ENCODE peak calls at places on chromosomes 16 and 17, in four cellular contexts. B is PC-3, R is hepatocyte, L is GM23338. O is an unnamed sample.

GRCh38 chr17:338442-339192 is 14.0 kb downstream of the RPH3AL start:
- DNase-seq in B (no peak), R (peak; percentile 56), L (no peak), O (no peak)

GRCh38 chr17:208429-208828 is 27.0 kb upstream of the DOC2B start:
- DNase-seq in B (no peak), R (no peak), L (no peak), O (no peak)

GRCh38 chr17:21029032-21029431 is 13.8 kb downstream of the USP22 start:
- DNase-seq in B (peak; percentile 56), R (peak; percentile 43), L (no peak), O (no peak)

GRCh38 chr17:21042434-21043295 is at the start of gene USP22:
- DNase-seq in B (no peak), R (no peak), L (no peak), O (no peak)

GRCh38 chr17:71085238-71086033 is 916.1 kb downstream of the KCNJ2 start:
- DNase-seq in B (peak; percentile 46), R (peak; percentile 20), L (peak; percentile 86), O (no peak)

GRCh38 chr17:72903522-72903921 is 189.0 kb downstream of the SLC39A11 start:
- DNase-seq in B (no peak), R (no peak), L (no peak), O (no peak)

GRCh38 chr17:4634981-4635380 is 6.5 kb downstream of the ALOX15 start:
- DNase-seq in B (no peak), R (no peak), L (no peak), O (no peak)

GRCh38 chr17:79650861-79651260 is 40.0 kb upstream of the RBFOX3 start:
- DNase-seq in B (no peak), R (no peak), L (no peak), O (no peak)

GRCh38 chr17:57455063-57455914 is 199.0 kb downstream of the MSI2 start:
- DNase-seq in B (no peak), R (no peak), L (no peak), O (no peak)

GRCh38 chr17:81515530-81516041 is 3.0 kb upstream of the ACTG1 start:
- DNase-seq in B (no peak), R (no peak), L (no peak), O (no peak)

GRCh38 chr17:80499961-80500665 is 23.7 kb upstream of the NPTX1 start:
- DNase-seq in B (no peak), R (no peak), L (no peak), O (no peak)

GRCh38 chr17:9273334-9274118 is 252.2 kb downstream of the NTN1 start:
- DNase-seq in B (no peak), R (no peak), L (no peak), O (no peak)

GRCh38 chr16:50273888-50274770 is 7.8 kb downstream of the ADCY7 start:
- DNase-seq in B (no peak), R (no peak), L (no peak), O (no peak)

GRCh38 chr16:66434619-66435430 is 7.7 kb downstream of the BEAN1 start:
- DNase-seq in B (no peak), R (no peak), L (peak; percentile 77), O (peak; percentile 56)

GRCh38 chr17:77610518-77610893 is 348.0 kb upstream of the TNRC6C start:
- DNase-seq in B (no peak), R (no peak), L (no peak), O (no peak)
- H3K4me3 ChIP-seq in B (no peak overlapping the region), R (no peak overlapping the region), L (no peak overlapping the region), O (no peak overlapping the region)

DNA sequence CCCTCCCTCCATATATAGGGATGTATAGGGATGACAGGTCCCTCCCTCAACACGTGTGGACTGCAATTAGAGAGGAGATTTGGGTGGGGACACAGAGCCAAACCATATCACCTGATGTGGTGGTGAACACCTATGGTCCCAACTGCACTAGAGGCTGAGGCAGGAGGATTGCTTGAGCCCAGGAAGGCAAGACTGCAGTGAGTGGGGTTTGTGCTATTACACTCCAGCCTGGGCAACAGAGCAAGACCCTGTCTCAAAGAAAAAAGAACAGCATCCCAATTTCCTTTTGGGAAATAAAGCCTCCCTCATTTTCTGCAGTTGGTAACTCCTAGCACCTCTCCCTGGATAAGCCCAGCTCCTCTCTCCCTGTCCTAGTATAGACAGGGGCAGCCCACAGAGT is 23.8 kb upstream of the LYRM9 start:
- DNase-seq in B (no peak), R (no peak), L (no peak), O (no peak)
- H3K27me3 ChIP-seq in B (no peaks in the 10 kb centered on the region), R (no peaks in the 10 kb centered on the region), L (peaks cover 66% of the 10 kb centered on the region), O (peaks cover 38% of the 10 kb centered on the region)

DNA sequence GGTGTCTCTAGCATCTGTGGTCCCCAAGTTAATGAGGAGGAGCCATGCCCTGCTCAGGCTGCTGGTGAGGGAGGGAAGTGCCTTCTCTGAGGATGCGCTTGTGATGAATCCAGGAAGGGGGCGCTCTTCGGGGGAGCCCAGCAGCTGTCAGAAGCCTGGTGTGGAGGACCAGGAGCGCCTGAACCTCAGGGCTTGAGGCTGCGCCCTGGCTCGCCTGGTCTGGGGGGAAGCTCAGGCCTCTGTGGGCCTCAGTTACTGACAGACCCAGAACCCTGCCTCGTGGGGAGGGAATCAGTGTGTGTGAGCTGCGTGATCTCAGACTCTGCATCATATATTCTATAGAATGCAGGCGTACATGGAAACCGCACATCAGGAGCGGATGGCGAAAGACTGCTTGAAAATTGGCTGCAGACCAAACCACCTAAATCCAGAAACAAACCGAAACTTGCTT is 126.1 kb downstream of the SEC14L1 start:
- DNase-seq in B (no peak), R (no peak), L (peak; percentile 90), O (no peak)
- TF ChIP-seq CTCF in B (peak; percentile 60), R (peak; percentile 16), L (peak; percentile 76), O (no peak)

GRCh38 chr17:74446551-74447500 is 14.9 kb downstream of the GPRC5C start:
- DNase-seq in B (no peak), R (no peak), L (no peak), O (no peak)
- H3K4me3 ChIP-seq in B (no peak overlapping the region), R (no peak overlapping the region), L (no peak overlapping the region), O (no peak overlapping the region)

GRCh38 chr17:61414936-61415251 is 15.3 kb downstream of the TBX2 start:
- DNase-seq in B (no peak), R (no peak), L (no peak), O (no peak)

GRCh38 chr17:61413654-61414133 is 14.1 kb downstream of the TBX2 start:
- DNase-seq in B (no peak), R (no peak), L (no peak), O (no peak)

GRCh38 chr17:61415374-61416210 is 15.9 kb downstream of the TBX2 start:
- DNase-seq in B (no peak), R (no peak), L (no peak), O (no peak)

GRCh38 chr17:61412860-61413653 is 13.4 kb downstream of the TBX2 start:
- DNase-seq in B (no peak), R (peak; percentile 29), L (peak; percentile 64), O (no peak)

GRCh38 chr17:61414141-61414935 is 14.7 kb downstream of the TBX2 start:
- DNase-seq in B (peak; percentile 34), R (no peak), L (no peak), O (no peak)
- H3K27me3 ChIP-seq in B (no peaks in the 10 kb centered on the region), R (no peaks in the 10 kb centered on the region), L (peaks cover 84% of the 10 kb centered on the region), O (no peaks in the 10 kb centered on the region)

GRCh38 chr17:19551148-19551547 is 17.5 kb downstream of the SLC47A1 start:
- DNase-seq in B (peak; percentile 12), R (peak; percentile 52), L (no peak), O (no peak)

GRCh38 chr17:19544366-19544765 is 10.7 kb downstream of the SLC47A1 start:
- DNase-seq in B (no peak), R (no peak), L (no peak), O (no peak)

GRCh38 chr17:19542247-19542646 is 8.6 kb downstream of the SLC47A1 start:
- DNase-seq in B (no peak), R (no peak), L (no peak), O (no peak)

GRCh38 chr17:19549746-19550623 is 16.3 kb downstream of the SLC47A1 start:
- DNase-seq in B (no peak), R (no peak), L (no peak), O (no peak)

DNA sequence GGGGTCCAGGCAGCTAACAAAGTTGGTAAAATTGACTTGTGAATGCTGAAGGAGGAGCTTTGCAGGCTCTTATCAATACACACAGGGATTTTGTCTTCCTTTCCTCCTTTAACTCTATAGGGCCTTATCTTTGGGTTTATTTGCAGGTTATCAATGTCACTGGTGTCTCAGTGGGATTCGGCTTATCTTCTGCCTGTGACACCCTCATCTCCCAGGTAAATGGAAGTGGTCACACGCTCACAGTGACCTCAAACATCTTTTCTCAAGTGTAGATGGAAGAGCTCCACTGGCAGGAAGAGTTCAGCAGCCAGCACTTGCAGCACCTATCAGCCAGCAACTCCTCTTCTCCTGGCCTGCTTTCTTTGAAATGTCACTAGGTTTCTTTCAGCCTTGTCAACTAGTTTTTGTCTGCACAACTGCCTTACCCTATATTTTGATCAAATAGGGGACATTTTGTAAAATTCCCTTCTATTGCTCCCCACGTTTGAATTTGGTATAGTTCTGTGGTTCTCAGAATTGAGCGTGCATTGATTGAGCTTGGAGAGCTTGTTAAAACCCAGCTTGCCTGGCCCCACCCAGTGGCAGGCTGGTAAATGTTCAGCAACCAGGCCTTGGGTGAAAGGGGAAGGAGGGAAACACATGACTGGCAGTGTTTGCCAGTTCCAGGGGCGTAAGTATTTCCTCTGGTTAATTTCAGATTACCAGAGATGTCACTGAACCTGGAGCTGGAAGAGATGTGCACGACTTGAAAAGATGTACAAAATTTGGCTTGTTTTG is 12.8 kb downstream of the SLC47A1 start:
- DNase-seq in B (peak; percentile 18), R (no peak), L (peak; percentile 36), O (no peak)
- TF ChIP-seq CTCF in B (peak; percentile 45), R (peak; percentile 25), L (peak; percentile 23), O (no peak)